ENCODE peak calls at places on chromosomes 6 and 20, in six cellular contexts. K is Caco-2, T is suprapubic skin, W is GM12878, G is HL-60, M is left ventricle myocardium inferior. X is an unnamed sample.

GRCh38 chr6:44630125-44631028 is 242.9 kb downstream of the CDC5L start:
- DNase-seq in W (no peak), M (peak; percentile 19), T (no peak), G (peak; percentile 41), K (peak; percentile 55), X (no peak)

GRCh38 chr20:17503501-17504325 is 27.5 kb downstream of the BFSP1 start:
- DNase-seq in M (no peak), K (no peak), W (no peak), G (no peak), T (no peak), X (no peak)

GRCh38 chr20:41138527-41139226 is 1.3 kb downstream of the PLCG1 start:
- DNase-seq in T (no peak), G (no peak), M (no peak), K (no peak), W (no peak), X (peak; percentile 29)

GRCh38 chr20:31570735-31571617 is 34.1 kb upstream of the ID1 start:
- DNase-seq in T (peak; percentile 78), M (no peak), K (no peak), G (no peak), W (no peak), X (no peak)

GRCh38 chr20:1718604-1719384 is 61.2 kb upstream of the SIRPG start:
- DNase-seq in T (peak; percentile 71), M (no peak), K (no peak), G (no peak), W (no peak), X (no peak)

GRCh38 chr6:170292111-170292777 is 1.4 kb upstream of the DLL1 start:
- DNase-seq in G (no peak), K (no peak), W (no peak), M (no peak), T (no peak), X (no peak)

GRCh38 chr20:63462244-63462643 is 10.2 kb downstream of the KCNQ2 start:
- DNase-seq in T (no peak), W (no peak), G (no peak), K (no peak), M (no peak), X (no peak)

GRCh38 chr20:46030290-46031013 is 1.4 kb downstream of the SLC12A5 start:
- DNase-seq in M (no peak), G (no peak), K (no peak), T (no peak), W (no peak), X (no peak)

GRCh38 chr6:86031713-86032112 is 389.0 kb upstream of the SYNCRIP start:
- DNase-seq in K (no peak), M (no peak), T (no peak), W (no peak), G (no peak), X (no peak)

GRCh38 chr6:121694389-121695185 is 259.1 kb downstream of the GJA1 start:
- DNase-seq in W (no peak), G (no peak), M (no peak), T (no peak), K (no peak), X (no peak)

GRCh38 chr6:30888472-30889137 is 4.3 kb downstream of the DDR1 start:
- DNase-seq in G (no peak), K (no peak), T (no peak), M (no peak), W (no peak), X (no peak)
- H3K4me3 ChIP-seq in G (no peak overlapping the region), K (no peak overlapping the region), T (no peak overlapping the region), M (no peak overlapping the region), W (no peak overlapping the region), X (no peak overlapping the region)

GRCh38 chr6:42436825-42437224 is 14.9 kb downstream of the TRERF1 start:
- DNase-seq in T (no peak), W (no peak), K (no peak), M (no peak), G (no peak), X (no peak)
- H3K27me3 ChIP-seq in T (no peaks in the 10 kb centered on the region), W (no peaks in the 10 kb centered on the region), K (no peaks in the 10 kb centered on the region), M (no peaks in the 10 kb centered on the region), G (no peaks in the 10 kb centered on the region), X (no peaks in the 10 kb centered on the region)

GRCh38 chr6:21808045-21808470 is 214.5 kb downstream of the SOX4 start:
- DNase-seq in K (peak; percentile 42), G (no peak), M (peak; percentile 22), T (no peak), W (no peak), X (no peak)
- TF ChIP-seq CTCF in K (no peak), G (no peak), M (no peak), T (no peak), W (no peak), X (no peak)

GRCh38 chr6:2632368-2632767 is 118.4 kb downstream of the MYLK4 start:
- DNase-seq in K (no peak), M (peak; percentile 33), T (no peak), W (no peak), G (no peak), X (no peak)

GRCh38 chr6:2635911-2636310 is 114.8 kb downstream of the MYLK4 start:
- DNase-seq in T (no peak), W (no peak), M (no peak), G (no peak), K (no peak), X (no peak)

GRCh38 chr6:2634151-2634964 is 116.4 kb downstream of the MYLK4 start:
- DNase-seq in T (peak; percentile 83), M (peak; percentile 86), W (no peak), K (peak; percentile 89), G (peak; percentile 84), X (peak; percentile 65)

GRCh38 chr6:2632943-2633584 is 117.7 kb downstream of the MYLK4 start:
- DNase-seq in W (no peak), G (no peak), T (no peak), K (no peak), M (no peak), X (no peak)

DNA sequence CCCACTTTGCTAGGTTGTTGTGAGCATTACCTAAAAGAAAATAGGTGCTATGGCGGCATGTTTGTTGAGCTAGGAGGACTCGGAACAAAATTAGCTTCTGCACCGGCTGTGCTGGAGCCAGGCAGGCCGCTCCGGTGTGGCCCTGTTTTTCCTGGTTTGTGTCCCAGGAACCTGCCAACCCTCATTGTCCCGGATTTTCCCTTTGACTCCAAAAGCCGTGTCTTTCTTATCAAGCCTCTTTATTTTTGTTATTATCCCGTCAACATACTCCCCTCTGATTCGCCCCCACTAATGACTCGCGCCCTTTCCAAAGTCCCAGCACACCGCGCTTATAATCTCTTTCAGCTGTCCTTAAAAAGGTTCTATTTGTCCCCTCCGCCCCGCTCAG is 117.0 kb downstream of the MYLK4 start:
- DNase-seq in T (no peak), G (no peak), K (no peak), M (no peak), W (no peak), X (no peak)
- H3K4me3 ChIP-seq in T (peak overlapping the region; percentile 63), G (no peak overlapping the region), K (peak overlapping the region; percentile 45), M (peak overlapping the region; percentile 71), W (no peak overlapping the region), X (no peak overlapping the region)

DNA sequence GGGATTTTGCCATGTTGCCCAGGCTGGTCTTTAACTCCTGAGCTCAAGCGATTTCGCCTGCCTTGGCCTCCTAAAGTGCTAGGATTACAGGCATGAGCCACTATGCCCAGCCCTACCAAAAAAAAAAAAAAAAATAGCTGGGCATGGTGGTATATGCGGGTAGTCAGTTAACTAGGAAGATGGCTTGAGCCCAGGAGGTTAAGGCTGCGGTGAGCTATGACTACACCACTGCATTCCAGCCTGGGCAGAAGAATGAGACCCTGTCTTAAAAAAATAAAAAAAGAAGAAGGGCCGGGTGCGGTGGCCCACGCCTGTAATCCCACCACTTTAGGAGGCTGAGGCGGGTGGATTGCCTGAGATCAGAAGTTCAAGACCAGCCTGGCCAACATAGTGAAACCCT is 50.2 kb downstream of the ELOVL2 start:
- DNase-seq in M (no peak), T (no peak), W (no peak), K (no peak), G (no peak), X (no peak)
- H3K27me3 ChIP-seq in M (peaks cover under 1% of the 10 kb centered on the region), T (peaks cover 4% of the 10 kb centered on the region), W (no peaks in the 10 kb centered on the region), K (no peaks in the 10 kb centered on the region), G (no peaks in the 10 kb centered on the region), X (no peaks in the 10 kb centered on the region)

DNA sequence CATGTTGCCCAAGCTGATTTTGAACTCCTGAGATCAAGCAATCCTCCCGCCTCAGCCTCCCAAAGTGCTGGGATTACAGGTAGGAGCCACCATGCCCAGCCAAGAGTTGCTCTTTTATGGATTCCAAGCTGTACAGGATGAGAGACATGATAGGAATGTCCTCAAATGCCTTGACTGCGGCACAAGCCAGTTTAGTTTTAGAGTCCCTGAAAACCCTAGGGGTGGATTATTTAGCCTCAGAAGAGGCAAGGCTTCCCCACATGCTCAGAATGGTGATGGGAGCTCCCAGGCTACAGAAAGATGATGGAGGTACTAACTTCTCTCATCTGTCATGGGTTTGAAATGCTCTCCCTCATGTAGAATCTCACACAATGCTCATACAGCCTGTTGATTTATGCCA is 280.5 kb upstream of the PRND start:
- DNase-seq in M (no peak), T (no peak), K (no peak), G (no peak), W (no peak), X (no peak)
- TF ChIP-seq CTCF in M (no peak), T (no peak), K (no peak), G (no peak), W (no peak), X (no peak)

GRCh38 chr6:137494281-137494966 is at the start of gene OLIG3:
- DNase-seq in T (no peak), M (no peak), K (no peak), G (no peak), W (no peak), X (no peak)

GRCh38 chr6:137493218-137494038 is 766 bp downstream of the OLIG3 start:
- DNase-seq in T (no peak), G (no peak), W (no peak), K (no peak), M (no peak), X (no peak)

GRCh38 chr6:137492289-137492688 is 1.9 kb downstream of the OLIG3 start:
- DNase-seq in G (no peak), T (no peak), K (no peak), W (no peak), M (no peak), X (no peak)

GRCh38 chr6:137491478-137491877 is 2.7 kb downstream of the OLIG3 start:
- DNase-seq in T (no peak), M (no peak), K (no peak), W (no peak), G (no peak), X (no peak)

GRCh38 chr6:137492771-137493217 is 1.4 kb downstream of the OLIG3 start:
- DNase-seq in K (no peak), W (no peak), G (no peak), T (no peak), M (no peak), X (no peak)
- H3K4me3 ChIP-seq in K (no peak overlapping the region), W (no peak overlapping the region), G (no peak overlapping the region), T (peak overlapping the region; percentile 29), M (peak overlapping the region; percentile 34), X (no peak overlapping the region)

DNA sequence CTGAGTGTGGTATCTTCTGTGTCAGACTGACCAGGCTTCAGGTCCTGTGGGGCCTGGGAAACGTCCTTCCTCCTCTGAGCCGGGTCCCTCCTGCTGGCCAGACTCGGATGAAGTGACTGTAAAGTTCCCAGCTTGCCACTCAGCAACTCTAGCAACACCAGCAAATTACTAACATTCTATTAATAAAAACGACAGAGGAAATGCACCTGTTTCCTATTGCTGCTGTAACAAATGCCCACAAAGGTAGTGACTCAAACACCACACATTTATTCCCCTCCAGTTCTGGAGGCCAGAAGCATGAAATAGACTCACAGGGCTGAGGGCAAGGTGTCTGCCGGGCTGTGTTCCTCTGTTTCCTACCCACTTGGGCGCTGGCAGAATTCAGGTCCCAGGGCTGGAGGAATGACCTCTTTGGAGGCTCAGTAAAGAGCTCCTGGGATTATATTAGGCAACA is 48.8 kb downstream of the CTCFL start:
- DNase-seq in G (peak; percentile 38), W (peak; percentile 67), T (peak; percentile 44), K (no peak), M (no peak), X (peak; percentile 78)
- H3K27me3 ChIP-seq in G (no peaks in the 10 kb centered on the region), W (no peaks in the 10 kb centered on the region), T (peaks cover 33% of the 10 kb centered on the region), K (peaks cover 3% of the 10 kb centered on the region), M (peaks cover 15% of the 10 kb centered on the region), X (no peaks in the 10 kb centered on the region)

X was measured in GM06990.